ENCODE peak calls at places on chromosomes 1 and 21, in six cellular contexts. K is Peyer's patch, C is suprapubic skin, N is esophagus muscularis mucosa, P is cardiac muscle cell, X is mucosa of descending colon. Y is an unnamed sample. For H3K4me1, the result is how much of the 10 kb centered on the place peaks cover.

GRCh38 chr1:41870076-41870562 is 48.6 kb downstream of the HIVEP3 start:
- DNase-seq in P (no peak), K (no peak), N (no peak), X (no peak), C (no peak), Y (no peak)

GRCh38 chr21:34911360-34911759 is 137.7 kb downstream of the RUNX1 start:
- DNase-seq in X (no peak), P (no peak), K (no peak), N (no peak), C (no peak), Y (peak)

GRCh38 chr1:209241481-209241880 is 342.0 kb upstream of the CAMK1G start:
- DNase-seq in K (no peak), N (peak), X (no peak), P (no peak), C (no peak), Y (no peak)

GRCh38 chr21:41816583-41817165 is 49.8 kb upstream of the RIPK4 start:
- DNase-seq in K (peak), C (peak), X (no peak), N (peak), P (peak), Y (peak)

GRCh38 chr1:15231714-15232201 is 15.3 kb upstream of the FHAD1 start:
- DNase-seq in X (no peak), P (no peak), C (no peak), K (no peak), N (no peak), Y (no peak)

GRCh38 chr1:201665036-201665435 is 126.1 kb downstream of the NAV1 start:
- DNase-seq in P (no peak), X (no peak), K (no peak), N (no peak), C (no peak), Y (no peak)

GRCh38 chr1:87327362-87328120 is 1.1 kb upstream of the LMO4 start:
- DNase-seq in P (no peak), N (no peak), K (no peak), C (no peak), X (no peak), Y (no peak)

GRCh38 chr1:179762241-179762640 is 19.1 kb downstream of the FAM163A start:
- DNase-seq in N (no peak), K (no peak), P (no peak), C (no peak), X (no peak), Y (no peak)

GRCh38 chr1:226223786-226224244 is 351 bp downstream of the MIXL1 start:
- DNase-seq in P (peak), K (peak), X (peak), C (no peak), N (no peak), Y (no peak)

GRCh38 chr21:34522284-34522683 is 10.3 kb upstream of the KCNE1 start:
- DNase-seq in K (peak), P (no peak), N (no peak), C (no peak), X (peak), Y (no peak)

GRCh38 chr1:64248065-64248464 is 44.6 kb downstream of the UBE2U start:
- DNase-seq in C (no peak), P (no peak), X (no peak), K (no peak), N (no peak), Y (no peak)

GRCh38 chr1:62784509-62785365 is 805 bp downstream of the ATG4C start:
- DNase-seq in P (no peak), K (no peak), X (no peak), C (no peak), N (no peak), Y (no peak)

GRCh38 chr1:96370752-96371151 is 350.8 kb upstream of the PTBP2 start:
- DNase-seq in C (no peak), K (no peak), X (no peak), N (no peak), P (no peak), Y (no peak)

GRCh38 chr21:39334611-39335010 is 14.3 kb downstream of the HMGN1 start:
- DNase-seq in P (no peak), K (no peak), X (no peak), N (no peak), C (no peak), Y (no peak)

GRCh38 chr21:45867671-45868081 is 113.9 kb upstream of the COL6A1 start:
- DNase-seq in N (no peak), X (no peak), C (peak), K (peak), P (no peak), Y (no peak)

GRCh38 chr21:28856588-28857250 is 136.0 kb downstream of the LTN1 start:
- DNase-seq in K (no peak), N (no peak), X (no peak), P (peak), C (no peak), Y (no peak)

GRCh38 chr1:182674346-182675246 is 9.8 kb downstream of the RGS8 start:
- DNase-seq in P (peak), K (no peak), N (no peak), X (no peak), C (no peak), Y (no peak)

GRCh38 chr1:39859859-39860812 is 23.2 kb downstream of the TRIT1 start:
- DNase-seq in N (no peak), K (no peak), P (no peak), C (no peak), X (no peak), Y (no peak)

GRCh38 chr1:193259619-193260018 is 73.2 kb upstream of the B3GALT2 start:
- DNase-seq in N (no peak), P (no peak), K (no peak), C (no peak), X (no peak), Y (no peak)

GRCh38 chr1:29349871-29350491 is 113.7 kb downstream of the PTPRU start:
- DNase-seq in X (no peak), C (no peak), K (no peak), N (no peak), P (no peak), Y (no peak)

GRCh38 chr1:201946224-201946908 is at the start of gene LMOD1:
- DNase-seq in X (peak), N (peak), C (peak), P (peak), K (peak), Y (peak)

GRCh38 chr1:238177960-238178359 is 287.2 kb upstream of the ZP4 start:
- DNase-seq in N (no peak), P (no peak), K (no peak), X (no peak), C (no peak), Y (no peak)

GRCh38 chr1:72280714-72281113 is 1.6 kb downstream of the NEGR1 start:
- DNase-seq in K (no peak), P (no peak), X (no peak), N (no peak), C (no peak), Y (no peak)

GRCh38 chr1:214864896-214865688 is 217.4 kb upstream of the KCNK2 start:
- DNase-seq in K (no peak), C (no peak), X (no peak), P (no peak), N (no peak), Y (no peak)

GRCh38 chr1:53449693-53450092 is 9.5 kb upstream of the DMRTB1 start:
- DNase-seq in P (no peak), K (no peak), X (no peak), N (no peak), C (no peak), Y (no peak)

GRCh38 chr1:53450225-53450624 is 9.0 kb upstream of the DMRTB1 start:
- DNase-seq in X (no peak), C (no peak), K (no peak), N (no peak), P (no peak), Y (no peak)

GRCh38 chr1:53449026-53449425 is 10.2 kb upstream of the DMRTB1 start:
- DNase-seq in P (no peak), X (no peak), K (no peak), C (no peak), N (no peak), Y (no peak)

GRCh38 chr1:53447413-53447812 is 11.8 kb upstream of the DMRTB1 start:
- DNase-seq in X (no peak), N (no peak), C (no peak), K (no peak), P (no peak), Y (no peak)

DNA sequence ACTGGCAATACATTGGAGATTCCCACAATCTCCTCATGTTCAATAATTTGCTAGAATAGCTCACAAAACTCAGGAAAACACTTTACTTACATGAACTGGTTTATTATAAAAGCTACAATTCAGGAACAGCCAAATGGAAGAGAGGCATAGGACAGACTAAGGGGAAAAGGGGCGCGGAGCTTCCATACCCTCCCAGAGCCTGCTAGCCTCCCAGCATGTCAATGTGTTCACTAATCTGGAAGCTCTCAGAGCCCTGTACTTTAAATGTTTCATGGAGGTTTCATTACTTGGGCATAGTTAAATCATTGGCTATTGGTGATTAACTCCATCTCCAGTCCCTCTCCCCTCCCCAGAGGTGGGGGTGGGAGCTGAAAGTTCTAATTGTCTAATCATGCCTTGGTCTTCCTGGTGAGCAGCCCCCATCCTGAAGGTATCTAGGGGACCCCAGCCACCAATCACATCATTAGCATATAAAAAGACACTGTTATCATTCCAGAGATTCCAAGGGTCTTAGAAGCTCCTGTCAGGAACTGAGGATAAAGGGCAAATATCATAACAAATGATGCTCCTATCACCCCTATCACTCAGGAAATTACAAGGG is 10.9 kb upstream of the DMRTB1 start:
- DNase-seq in K (no peak), P (no peak), X (no peak), N (no peak), C (no peak), Y (no peak)
- H3K4me3 ChIP-seq in K (no peak), P (no peak), X (no peak), N (no peak), C (no peak), Y (no peak)

GRCh38 chr1:206676499-206676898 is 8.2 kb upstream of the MAPKAPK2 start:
- DNase-seq in C (no peak), N (no peak), X (no peak), P (no peak), K (no peak), Y (no peak)

GRCh38 chr1:206672011-206672688 is 12.6 kb upstream of the MAPKAPK2 start:
- DNase-seq in K (peak), X (no peak), P (no peak), N (no peak), C (no peak), Y (no peak)

GRCh38 chr1:206674236-206674635 is 10.5 kb upstream of the MAPKAPK2 start:
- DNase-seq in C (no peak), N (no peak), P (no peak), X (no peak), K (no peak), Y (no peak)

GRCh38 chr1:206674745-206675175 is 9.9 kb upstream of the MAPKAPK2 start:
- DNase-seq in K (peak), X (peak), N (no peak), P (no peak), C (no peak), Y (peak)

GRCh38 chr1:206672844-206673758 is 11.6 kb upstream of the MAPKAPK2 start:
- DNase-seq in P (no peak), K (no peak), C (no peak), N (no peak), X (no peak), Y (no peak)
- H3K4me1 ChIP-seq in P (under half), K (under half), C (under half), N (under half), X (under half), Y (under half)

DNA sequence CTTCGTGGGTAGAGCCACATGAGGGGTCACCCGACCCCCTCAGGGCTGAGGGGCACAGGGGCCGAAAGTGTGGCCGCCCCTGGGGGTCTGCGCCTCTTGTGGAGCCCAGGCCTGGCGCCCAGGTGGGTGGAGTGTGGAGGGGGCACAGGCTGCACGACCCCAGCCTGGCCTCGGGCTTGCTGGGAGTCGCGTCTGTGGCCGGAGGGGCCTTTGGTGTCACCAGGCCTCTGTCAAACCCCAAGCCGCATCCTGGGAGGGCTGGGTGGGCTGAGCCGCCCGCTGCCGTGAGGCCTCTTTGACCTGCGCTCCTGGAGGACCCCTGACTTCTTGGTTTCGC is 60.7 kb downstream of the FAAP20 start:
- DNase-seq in X (peak), C (no peak), N (no peak), K (no peak), P (no peak), Y (peak)
- H3K4me3 ChIP-seq in X (no peak), C (peak), N (peak), K (peak), P (peak), Y (peak)

GRCh38 chr1:235295902-235296350 is 32.1 kb downstream of the ARID4B start:
- DNase-seq in P (no peak), N (no peak), X (no peak), C (no peak), K (no peak), Y (no peak)
- H3K4me1 ChIP-seq in P (under half), N (under half), X (under half), C (under half), K (under half), Y (under half)

DNA sequence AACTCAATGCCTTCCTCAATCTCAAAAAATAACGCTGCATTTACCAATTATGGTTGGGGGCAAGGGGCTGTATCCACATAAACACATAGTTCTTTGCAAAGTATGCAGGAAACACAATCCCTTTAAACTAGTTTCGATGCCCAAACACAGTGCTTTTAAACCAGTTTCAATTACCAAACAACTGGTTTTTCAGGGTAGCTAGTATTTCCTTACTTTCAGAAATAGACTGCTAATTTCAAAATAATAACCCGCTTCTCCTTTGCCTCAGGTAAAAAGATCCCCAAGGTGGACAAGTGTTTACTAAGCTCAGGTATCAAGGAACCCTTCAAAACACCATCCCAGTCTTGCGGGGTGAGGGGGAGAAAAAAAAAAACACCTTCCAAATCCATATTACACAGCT is 2.8 kb downstream of the SIPA1L2 start:
- DNase-seq in C (no peak), N (no peak), X (no peak), K (no peak), P (no peak), Y (no peak)
- H3K4me3 ChIP-seq in C (peak), N (peak), X (no peak), K (no peak), P (peak), Y (peak)

DNA sequence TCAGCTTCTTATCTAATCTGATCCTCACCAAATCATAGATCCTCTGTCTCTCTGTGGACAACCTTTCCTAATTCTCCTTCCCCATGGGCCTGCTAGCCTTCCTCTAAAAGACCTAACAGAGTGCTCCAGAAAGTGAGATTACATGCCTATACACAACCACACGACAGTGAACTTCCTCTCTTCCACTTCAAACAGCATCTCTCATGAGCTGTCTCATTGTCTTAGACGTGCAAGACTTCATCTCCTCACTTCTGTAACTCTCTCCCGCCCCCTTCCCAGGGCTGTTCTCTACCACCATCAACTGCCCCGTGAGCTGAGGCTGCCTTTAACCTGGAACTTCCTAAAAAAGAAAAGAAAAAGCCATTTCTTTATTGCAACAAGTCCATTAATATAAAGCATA is 14.1 kb upstream of the A3GALT2 start:
- DNase-seq in P (no peak), X (no peak), K (no peak), N (no peak), C (no peak), Y (no peak)
- H3K4me1 ChIP-seq in P (under half), X (under half), K (under half), N (half or more), C (half or more), Y (half or more)

GRCh38 chr1:236059011-236059410 is 5.9 kb downstream of the NID1 start:
- DNase-seq in N (no peak), C (no peak), X (no peak), P (no peak), K (no peak), Y (no peak)

GRCh38 chr1:236060286-236060685 is 4.6 kb downstream of the NID1 start:
- DNase-seq in N (no peak), K (no peak), P (no peak), C (no peak), X (no peak), Y (no peak)

GRCh38 chr1:236057546-236057945 is 7.3 kb downstream of the NID1 start:
- DNase-seq in X (no peak), N (no peak), P (no peak), K (no peak), C (no peak), Y (no peak)

GRCh38 chr1:236063551-236063918 is 1.4 kb downstream of the NID1 start:
- DNase-seq in P (no peak), C (no peak), K (no peak), N (no peak), X (no peak), Y (no peak)

DNA sequence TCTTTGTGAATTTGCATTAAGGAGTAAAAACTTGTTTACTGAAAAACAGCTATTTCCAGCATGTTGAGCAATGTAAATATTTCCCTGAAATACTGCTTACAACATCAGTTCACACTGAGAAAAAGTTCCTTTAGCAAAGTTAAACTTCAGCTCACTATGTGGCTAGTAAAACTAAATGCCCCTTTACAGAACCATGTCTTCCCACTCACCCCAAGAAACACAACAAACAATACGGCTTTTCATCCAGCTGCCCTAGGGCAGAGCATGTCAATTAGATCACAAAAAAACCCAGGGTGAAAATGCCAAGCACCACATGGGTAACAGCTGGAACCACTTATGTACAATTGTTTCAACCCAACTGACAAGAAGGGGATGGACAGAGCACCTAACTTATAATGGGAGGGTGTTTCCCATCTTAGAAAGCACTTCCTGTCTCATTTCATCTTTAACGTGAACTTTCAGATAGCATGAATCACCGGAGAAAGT is 6.7 kb downstream of the NID1 start:
- DNase-seq in P (no peak), X (no peak), K (no peak), C (no peak), N (no peak), Y (no peak)
- H3K4me3 ChIP-seq in P (no peak), X (no peak), K (no peak), C (peak), N (peak), Y (peak)